ENCODE peak calls at places on chromosomes 5 and 9, in ten cellular contexts. S is left ventricle myocardium inferior; R is CD8-positive, alpha-beta T cell; O is PC-3; A is vagina; U is K562; G is cardiac muscle cell; D is adrenal gland; M is foreskin keratinocyte; K is esophagus squamous epithelium. L is an unnamed sample.

GRCh38 chr5:67065237-67065636 is 131.4 kb downstream of the CD180 start:
- DNase-seq in S (no peak), R (no peak), O (no peak), A (no peak), U (no peak), G (peak), D (no peak), M (no peak), K (no peak), L (no peak)

GRCh38 chr5:497090-497489 is 27.2 kb downstream of the SLC9A3 start:
- DNase-seq in S (no peak), R (no peak), O (no peak), A (no peak), U (no peak), G (no peak), D (no peak), M (no peak), K (no peak), L (no peak)

GRCh38 chr9:112308576-112308975 is 24.8 kb downstream of the PTBP3 start:
- DNase-seq in S (no peak), R (no peak), O (no peak), A (no peak), U (no peak), G (peak), D (no peak), M (no peak), K (no peak), L (peak)

GRCh38 chr5:76638466-76638865 is 15.3 kb upstream of the F2RL2 start:
- DNase-seq in S (no peak), R (no peak), O (no peak), A (no peak), U (no peak), G (no peak), D (no peak), M (no peak), K (no peak), L (peak)

GRCh38 chr9:99848447-99848846 is 26.8 kb downstream of the NR4A3 start:
- DNase-seq in S (no peak), R (no peak), O (no peak), A (no peak), U (no peak), G (no peak), D (no peak), M (no peak), K (no peak), L (no peak)

GRCh38 chr5:187617-188451 is 3.5 kb upstream of the LRRC14B start:
- DNase-seq in S (no peak), R (no peak), O (no peak), A (no peak), U (no peak), G (no peak), D (no peak), M (no peak), K (no peak), L (no peak)

GRCh38 chr9:105393576-105394344 is 54.1 kb upstream of the FSD1L start:
- DNase-seq in S (no peak), R (no peak), O (no peak), A (no peak), U (no peak), G (no peak), D (no peak), M (no peak), K (no peak), L (no peak)

GRCh38 chr5:151253604-151253948 is 591 bp downstream of the GM2A start:
- DNase-seq in S (no peak), R (no peak), O (peak), A (no peak), U (no peak), G (no peak), D (no peak), M (no peak), K (no peak), L (no peak)

GRCh38 chr9:125486109-125486508 is 220.9 kb downstream of the MAPKAP1 start:
- DNase-seq in S (no peak), R (no peak), O (no peak), A (no peak), U (no peak), G (no peak), D (peak), M (no peak), K (no peak), L (no peak)

GRCh38 chr5:35458824-35459207 is 158.8 kb upstream of the SPEF2 start:
- DNase-seq in S (no peak), R (no peak), O (no peak), A (no peak), U (no peak), G (peak), D (peak), M (peak), K (no peak), L (no peak)

GRCh38 chr5:3428355-3428754 is 167.3 kb upstream of the IRX1 start:
- DNase-seq in S (no peak), R (no peak), O (no peak), A (no peak), U (no peak), G (peak), D (no peak), M (no peak), K (no peak), L (no peak)

GRCh38 chr5:176768174-176768970 is 42.0 kb upstream of the UNC5A start:
- DNase-seq in S (no peak), R (peak), O (no peak), A (peak), U (no peak), G (no peak), D (no peak), M (no peak), K (no peak), L (no peak)

GRCh38 chr5:141777711-141778110 is 95.7 kb upstream of the ARAP3 start:
- DNase-seq in S (no peak), R (no peak), O (no peak), A (no peak), U (no peak), G (no peak), D (no peak), M (no peak), K (no peak), L (no peak)

GRCh38 chr9:137639303-137640051 is 20.7 kb downstream of the EHMT1 start:
- DNase-seq in S (no peak), R (no peak), O (no peak), A (no peak), U (no peak), G (no peak), D (no peak), M (no peak), K (no peak), L (no peak)

GRCh38 chr9:119273984-119274665 is 95.1 kb downstream of the BRINP1 start:
- DNase-seq in S (no peak), R (no peak), O (no peak), A (no peak), U (no peak), G (no peak), D (no peak), M (no peak), K (no peak), L (peak)

GRCh38 chr5:108681079-108681921 is 66.4 kb upstream of the FER start:
- DNase-seq in S (no peak), R (no peak), O (peak), A (no peak), U (peak), G (peak), D (peak), M (peak), K (no peak), L (peak)

GRCh38 chr9:26813247-26813646 is 79.4 kb downstream of the CAAP1 start:
- DNase-seq in S (no peak), R (no peak), O (no peak), A (no peak), U (no peak), G (no peak), D (no peak), M (no peak), K (no peak), L (peak)

GRCh38 chr9:28696960-28697359 is 1123.7 kb upstream of the C9orf72 start:
- DNase-seq in S (no peak), R (no peak), O (no peak), A (no peak), U (no peak), G (no peak), D (no peak), M (no peak), K (no peak), L (no peak)

GRCh38 chr5:32173394-32174010 is 617 bp downstream of the GOLPH3 start:
- DNase-seq in S (peak), R (no peak), O (peak), A (no peak), U (peak), G (peak), D (peak), M (no peak), K (no peak), L (no peak)

GRCh38 chr5:159971931-159972461 is 36.9 kb upstream of the TTC1 start:
- DNase-seq in S (no peak), R (no peak), O (no peak), A (no peak), U (no peak), G (peak), D (no peak), M (no peak), K (no peak), L (no peak)

GRCh38 chr5:168088415-168089165 is 202.9 kb upstream of the WWC1 start:
- DNase-seq in S (no peak), R (no peak), O (no peak), A (peak), U (no peak), G (no peak), D (no peak), M (no peak), K (no peak), L (no peak)

GRCh38 chr5:30098940-30099339 is 1094.5 kb upstream of the CDH6 start:
- DNase-seq in S (no peak), R (no peak), O (no peak), A (no peak), U (no peak), G (no peak), D (no peak), M (no peak), K (no peak), L (no peak)

GRCh38 chr9:91682806-91683205 is 259.2 kb upstream of the NFIL3 start:
- DNase-seq in S (no peak), R (no peak), O (peak), A (no peak), U (no peak), G (no peak), D (no peak), M (peak), K (no peak), L (peak)

GRCh38 chr9:125462766-125463384 is 201.2 kb downstream of the GAPVD1 start:
- DNase-seq in S (no peak), R (no peak), O (no peak), A (no peak), U (no peak), G (no peak), D (no peak), M (no peak), K (no peak), L (peak)

GRCh38 chr9:114446672-114447450 is 58.4 kb downstream of the WHRN start:
- DNase-seq in S (no peak), R (no peak), O (no peak), A (no peak), U (no peak), G (no peak), D (no peak), M (no peak), K (no peak), L (no peak)

GRCh38 chr5:58188287-58188651 is 271.6 kb downstream of the PLK2 start:
- DNase-seq in S (no peak), R (no peak), O (peak), A (no peak), U (no peak), G (peak), D (no peak), M (peak), K (no peak), L (peak)

GRCh38 chr9:7777776-7778175 is 21.8 kb downstream of the DMAC1 start:
- DNase-seq in S (no peak), R (no peak), O (peak), A (no peak), U (no peak), G (no peak), D (no peak), M (no peak), K (no peak), L (no peak)

GRCh38 chr5:91851670-91852069 is 468.6 kb upstream of the ARRDC3 start:
- DNase-seq in S (no peak), R (no peak), O (no peak), A (no peak), U (no peak), G (no peak), D (no peak), M (no peak), K (no peak), L (no peak)

GRCh38 chr9:121670447-121670846 is 19.0 kb downstream of the DAB2IP start:
- DNase-seq in S (no peak), R (no peak), O (no peak), A (no peak), U (no peak), G (no peak), D (peak), M (no peak), K (no peak), L (peak)

GRCh38 chr9:86948153-86948929 is 1.0 kb upstream of the GAS1 start:
- DNase-seq in S (peak), R (peak), O (peak), A (no peak), U (peak), G (peak), D (peak), M (peak), K (peak), L (peak)

GRCh38 chr5:181031716-181032115 is 8.3 kb upstream of the BTNL9 start:
- DNase-seq in S (no peak), R (no peak), O (no peak), A (no peak), U (no peak), G (no peak), D (no peak), M (no peak), K (no peak), L (no peak)

GRCh38 chr5:135340568-135340967 is 58.5 kb downstream of the MACROH2A1 start:
- DNase-seq in S (no peak), R (no peak), O (no peak), A (no peak), U (no peak), G (no peak), D (no peak), M (no peak), K (no peak), L (no peak)

GRCh38 chr9:70130266-70130665 is 86.6 kb downstream of the MAMDC2 start:
- DNase-seq in S (no peak), R (no peak), O (peak), A (no peak), U (no peak), G (peak), D (no peak), M (peak), K (no peak), L (no peak)

GRCh38 chr5:169197343-169197742 is 103.6 kb downstream of the SLIT3 start:
- DNase-seq in S (no peak), R (no peak), O (peak), A (no peak), U (no peak), G (no peak), D (peak), M (peak), K (no peak), L (no peak)
- TF ChIP-seq CTCF in S (peak), R (no peak), O (peak), A (no peak), U (no peak), G (peak), D (peak), M (peak), K (peak), L (no peak)

DNA sequence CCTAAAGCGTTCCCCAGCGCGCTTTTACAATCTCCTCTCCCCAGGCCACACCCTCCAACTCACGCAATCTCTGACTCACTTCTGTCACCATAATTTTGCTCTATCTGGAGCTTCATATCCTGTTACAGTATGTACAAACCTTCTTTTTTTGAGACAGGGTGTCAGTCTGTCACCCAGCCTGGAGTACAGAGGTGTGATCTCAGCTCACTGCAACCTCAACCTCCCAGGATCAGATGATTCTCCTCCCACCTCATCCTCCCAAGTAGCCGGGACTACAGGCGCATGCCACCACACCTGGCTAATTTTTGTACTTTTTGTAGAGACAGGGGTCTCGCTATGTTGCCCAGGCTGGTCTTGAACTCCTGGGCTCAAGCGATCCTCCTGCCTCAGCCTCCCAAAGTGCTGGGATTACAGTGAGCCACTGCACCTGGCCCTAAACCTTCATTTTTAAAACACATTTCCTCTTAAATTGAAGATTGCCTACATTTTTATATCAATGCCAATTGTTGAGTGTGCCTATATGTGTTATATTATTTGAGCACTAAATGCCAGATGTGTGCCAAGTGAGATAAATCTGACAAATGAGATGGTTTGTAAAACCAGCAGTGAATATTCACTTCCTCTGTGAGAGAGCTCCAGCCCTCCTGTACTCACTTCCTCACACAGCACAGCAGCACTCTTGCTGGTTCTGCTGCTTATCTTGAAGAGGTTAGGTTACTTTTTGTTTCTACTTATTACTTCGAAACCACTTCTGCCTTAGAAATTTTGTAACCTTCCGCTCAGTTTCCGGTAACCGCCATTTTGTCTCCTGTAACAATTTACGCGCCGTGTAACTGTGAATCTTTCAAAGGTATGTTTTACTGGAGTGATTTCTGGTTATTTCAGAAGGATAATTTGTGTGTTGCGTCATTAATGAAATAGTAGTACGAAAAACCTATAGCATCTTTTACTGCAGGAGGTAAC is 57.9 kb downstream of the DOCK8 start:
- DNase-seq in S (no peak), R (peak), O (no peak), A (no peak), U (peak), G (no peak), D (no peak), M (no peak), K (no peak), L (no peak)
- H3K27ac ChIP-seq in S (peak), R (peak), O (no peak), A (no peak), U (peak), G (no peak), D (no peak), M (no peak), K (peak), L (no peak)

GRCh38 chr5:98734646-98735045 is 38.8 kb upstream of the RGMB start:
- DNase-seq in S (no peak), R (no peak), O (no peak), A (no peak), U (no peak), G (no peak), D (no peak), M (no peak), K (no peak), L (no peak)
- TF ChIP-seq CTCF in S (no peak), R (no peak), O (peak), A (no peak), U (no peak), G (no peak), D (no peak), M (peak), K (no peak), L (no peak)

GRCh38 chr5:149532413-149532812 is 18.8 kb downstream of the CSNK1A1 start:
- DNase-seq in S (no peak), R (no peak), O (no peak), A (no peak), U (no peak), G (no peak), D (no peak), M (no peak), K (no peak), L (no peak)
- H3K27ac ChIP-seq in S (no peak), R (no peak), O (no peak), A (no peak), U (no peak), G (no peak), D (no peak), M (no peak), K (no peak), L (no peak)

DNA sequence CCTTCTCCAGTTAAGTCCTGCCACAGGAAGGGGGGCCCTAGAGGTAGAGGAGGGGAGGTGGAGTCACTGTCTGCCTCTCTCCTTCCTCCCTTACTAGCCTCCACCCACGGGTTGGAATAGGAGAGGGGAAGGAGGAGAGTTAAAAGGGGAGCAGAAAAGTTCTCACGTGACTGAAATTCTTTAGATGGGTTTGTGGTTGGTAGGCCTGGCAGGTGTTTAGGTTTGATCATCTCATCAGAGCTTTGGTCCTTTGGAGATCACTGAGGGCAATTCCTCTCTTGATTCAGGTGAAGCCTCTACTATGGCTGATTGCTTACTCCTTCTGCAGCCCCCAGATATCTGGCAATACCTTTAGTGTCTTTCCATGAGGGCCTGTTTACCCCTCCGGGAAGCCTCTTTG is 24.9 kb upstream of the C5orf63 start:
- DNase-seq in S (no peak), R (no peak), O (no peak), A (no peak), U (no peak), G (no peak), D (no peak), M (no peak), K (no peak), L (no peak)
- TF ChIP-seq CTCF in S (no peak), R (no peak), O (no peak), A (no peak), U (no peak), G (no peak), D (no peak), M (no peak), K (no peak), L (no peak)

DNA sequence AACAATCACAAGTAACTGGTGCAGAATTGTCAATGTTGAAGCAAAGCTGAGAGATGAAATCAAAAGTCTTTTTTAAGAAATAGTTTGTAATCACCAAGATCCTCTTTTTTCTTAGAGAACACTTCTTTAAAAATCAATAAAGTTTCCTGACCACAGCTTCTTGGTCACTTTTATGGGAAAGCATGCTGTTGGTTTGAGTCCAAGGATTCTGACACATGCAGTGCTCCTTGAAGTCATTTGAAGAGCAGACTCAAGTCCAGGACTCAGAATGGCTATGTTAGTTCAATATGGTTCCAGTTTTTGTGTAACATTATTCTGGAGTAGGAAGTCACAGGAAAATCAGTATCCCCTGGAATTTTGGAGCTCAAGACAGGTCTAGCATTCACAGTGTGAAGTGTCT is 480.6 kb downstream of the NR2F1-AS1 start:
- DNase-seq in S (no peak), R (no peak), O (peak), A (no peak), U (no peak), G (no peak), D (no peak), M (no peak), K (no peak), L (peak)
- H3K27ac ChIP-seq in S (no peak), R (no peak), O (peak), A (no peak), U (no peak), G (no peak), D (no peak), M (no peak), K (no peak), L (no peak)

DNA sequence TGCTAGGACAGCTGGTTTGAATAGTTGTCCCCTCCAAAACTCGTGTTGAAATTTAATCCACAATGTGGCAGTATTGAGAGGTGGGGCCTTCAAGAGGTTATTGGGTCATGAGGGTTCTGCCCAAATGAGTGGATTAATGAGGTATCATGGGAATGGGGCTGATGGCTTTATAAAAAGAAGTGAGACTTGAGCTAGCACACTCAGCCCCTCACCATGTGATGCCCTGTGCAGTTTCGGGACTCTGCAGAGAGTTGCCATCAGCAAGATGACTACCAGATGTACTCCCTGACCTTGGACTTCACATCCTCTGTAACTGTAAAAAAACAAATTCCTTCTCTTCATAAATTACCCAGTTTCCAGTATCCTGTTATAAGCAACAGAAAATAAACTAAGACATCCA is 33.1 kb downstream of the RANBP6 start:
- DNase-seq in S (no peak), R (no peak), O (no peak), A (no peak), U (no peak), G (no peak), D (no peak), M (no peak), K (no peak), L (no peak)
- TF ChIP-seq CTCF in S (no peak), R (no peak), O (no peak), A (no peak), U (no peak), G (no peak), D (no peak), M (no peak), K (no peak), L (no peak)

GRCh38 chr9:131523086-131523388 is 8.0 kb downstream of the UCK1 start:
- DNase-seq in S (no peak), R (no peak), O (no peak), A (no peak), U (no peak), G (no peak), D (no peak), M (no peak), K (no peak), L (no peak)
- H3K27ac ChIP-seq in S (no peak), R (no peak), O (no peak), A (no peak), U (no peak), G (no peak), D (no peak), M (no peak), K (no peak), L (no peak)

L was measured in astrocyte.